ENCODE peak calls at places on chromosomes 3 and 15, in ten cellular contexts. X is Kasumi-1, E is globus pallidus, V is nucleus accumbens, T is HAP-1, A is T-helper 17 cell, G is pancreas, M is GM12865, W is ELR, L is OCI-M1. F is an unnamed sample.

GRCh38 chr3:186360779-186361178 is 1.3 kb downstream of the DGKG start:
- DNase-seq in X (no peak), E (peak), V (peak), T (no peak), A (no peak), G (peak), M (no peak), W (no peak), L (no peak), F (no peak)

GRCh38 chr3:149067792-149068352 is 18.5 kb downstream of the HLTF start:
- DNase-seq in X (no peak), E (no peak), V (no peak), T (no peak), A (no peak), G (no peak), M (no peak), W (no peak), L (no peak), F (no peak)

GRCh38 chr3:188819939-188820338 is 351.8 kb upstream of the TPRG1 start:
- DNase-seq in X (peak), E (no peak), V (no peak), T (no peak), A (no peak), G (no peak), M (no peak), W (no peak), L (no peak), F (no peak)

GRCh38 chr3:9098716-9099675 is 135.7 kb upstream of the RAD18 start:
- DNase-seq in X (no peak), E (peak), V (peak), T (no peak), A (no peak), G (no peak), M (no peak), W (no peak), L (no peak), F (no peak)

GRCh38 chr3:169152319-169152718 is 511.2 kb downstream of the MECOM start:
- DNase-seq in X (no peak), E (no peak), V (no peak), T (no peak), A (no peak), G (no peak), M (no peak), W (no peak), L (no peak), F (no peak)

GRCh38 chr15:78618490-78618934 is 2.3 kb downstream of the CHRNA3 start:
- DNase-seq in X (peak), E (peak), V (peak), T (peak), A (peak), G (peak), M (peak), W (peak), L (peak), F (peak)

GRCh38 chr15:68924866-68925599 is 5.3 kb upstream of the SPESP1 start:
- DNase-seq in X (peak), E (peak), V (peak), T (peak), A (no peak), G (peak), M (peak), W (peak), L (peak), F (peak)

GRCh38 chr3:52615178-52615577 is 70.5 kb downstream of the PBRM1 start:
- DNase-seq in X (no peak), E (no peak), V (no peak), T (no peak), A (no peak), G (no peak), M (no peak), W (no peak), L (no peak), F (no peak)

GRCh38 chr15:31869640-31870335 is 160.5 kb upstream of the CHRNA7 start:
- DNase-seq in X (no peak), E (no peak), V (no peak), T (peak), A (no peak), G (no peak), M (no peak), W (no peak), L (no peak), F (peak)

GRCh38 chr15:61835476-61836106 is 224.7 kb downstream of the VPS13C start:
- DNase-seq in X (peak), E (peak), V (peak), T (peak), A (peak), G (peak), M (peak), W (peak), L (peak), F (peak)

GRCh38 chr15:31136016-31136415 is 34.5 kb upstream of the TRPM1 start:
- DNase-seq in X (no peak), E (no peak), V (no peak), T (peak), A (no peak), G (no peak), M (no peak), W (peak), L (no peak), F (no peak)

GRCh38 chr15:52227456-52227855 is 36.3 kb upstream of the GNB5 start:
- DNase-seq in X (peak), E (peak), V (peak), T (peak), A (no peak), G (no peak), M (peak), W (peak), L (peak), F (peak)